ENCODE peak calls at places on chromosomes 11 and 22, in four cellular contexts. S is NB4, K is psoas muscle, A is IMR-90. P is an unnamed sample.

GRCh38 chr11:44684886-44685285 is 41.9 kb upstream of the TSPAN18 start:
- DNase-seq in S (no peak), K (no peak), A (no peak), P (no peak)

GRCh38 chr22:36385491-36386350 is 2.0 kb downstream of the MYH9 start:
- DNase-seq in S (peak), K (peak), A (no peak), P (peak)

GRCh38 chr22:28885939-28886338 is 2.6 kb downstream of the ZNRF3 start:
- DNase-seq in S (peak), K (no peak), A (no peak), P (peak)

GRCh38 chr22:37472418-37473006 is 13.7 kb downstream of the MFNG start:
- DNase-seq in S (peak), K (no peak), A (peak), P (no peak)

GRCh38 chr11:8863838-8864237 is 47.2 kb upstream of the AKIP1 start:
- DNase-seq in S (no peak), K (no peak), A (peak), P (peak)

GRCh38 chr11:112163875-112164521 is at the start of gene IL18:
- DNase-seq in S (peak), K (peak), A (no peak), P (peak)

GRCh38 chr22:49006207-49007012 is 821.3 kb downstream of the BRD1 start:
- DNase-seq in S (no peak), K (no peak), A (no peak), P (no peak)

GRCh38 chr11:67632175-67632981 is 2.6 kb upstream of the NUDT8 start:
- DNase-seq in S (no peak), K (no peak), A (no peak), P (no peak)

GRCh38 chr22:29341849-29342127 is 26.3 kb upstream of the RASL10A start:
- DNase-seq in S (no peak), K (no peak), A (no peak), P (no peak)

GRCh38 chr22:28983788-28984441 is 77.7 kb downstream of the C22orf31 start:
- DNase-seq in S (peak), K (no peak), A (no peak), P (no peak)

GRCh38 chr11:1937616-1938342 is 9.4 kb upstream of the MRPL23 start:
- DNase-seq in S (no peak), K (peak), A (no peak), P (no peak)

GRCh38 chr22:43848366-43849171 is 13.7 kb downstream of the SULT4A1 start:
- DNase-seq in S (peak), K (no peak), A (peak), P (peak)

GRCh38 chr11:2578006-2578933 is 121.5 kb downstream of the KCNQ1OT1 start:
- DNase-seq in S (no peak), K (peak), A (no peak), P (no peak)

GRCh38 chr11:2201542-2201941 is 29.9 kb upstream of the TH start:
- DNase-seq in S (no peak), K (no peak), A (no peak), P (no peak)

GRCh38 chr11:125368757-125369156 is 127.3 kb downstream of the FEZ1 start:
- DNase-seq in S (no peak), K (no peak), A (no peak), P (no peak)

GRCh38 chr11:27139742-27140141 is 99.1 kb downstream of the BBOX1 start:
- DNase-seq in S (no peak), K (no peak), A (peak), P (no peak)

GRCh38 chr22:42347281-42347824 is 76.9 kb upstream of the TCF20 start:
- DNase-seq in S (no peak), K (no peak), A (no peak), P (no peak)

GRCh38 chr22:35930933-35931332 is 97.7 kb downstream of the RBFOX2 start:
- DNase-seq in S (peak), K (no peak), A (peak), P (peak)

GRCh38 chr11:28833670-28834069 is 725.5 kb downstream of the METTL15 start:
- DNase-seq in S (no peak), K (no peak), A (peak), P (peak)

GRCh38 chr11:34358258-34358665 is 452 bp upstream of the ABTB2 start:
- DNase-seq in S (peak), K (peak), A (peak), P (peak)

GRCh38 chr11:115126092-115126491 is 378.1 kb downstream of the CADM1 start:
- DNase-seq in S (no peak), K (no peak), A (no peak), P (no peak)
- H3K4me3 ChIP-seq in S (no peak), K (no peak), A (no peak), P (no peak)

DNA sequence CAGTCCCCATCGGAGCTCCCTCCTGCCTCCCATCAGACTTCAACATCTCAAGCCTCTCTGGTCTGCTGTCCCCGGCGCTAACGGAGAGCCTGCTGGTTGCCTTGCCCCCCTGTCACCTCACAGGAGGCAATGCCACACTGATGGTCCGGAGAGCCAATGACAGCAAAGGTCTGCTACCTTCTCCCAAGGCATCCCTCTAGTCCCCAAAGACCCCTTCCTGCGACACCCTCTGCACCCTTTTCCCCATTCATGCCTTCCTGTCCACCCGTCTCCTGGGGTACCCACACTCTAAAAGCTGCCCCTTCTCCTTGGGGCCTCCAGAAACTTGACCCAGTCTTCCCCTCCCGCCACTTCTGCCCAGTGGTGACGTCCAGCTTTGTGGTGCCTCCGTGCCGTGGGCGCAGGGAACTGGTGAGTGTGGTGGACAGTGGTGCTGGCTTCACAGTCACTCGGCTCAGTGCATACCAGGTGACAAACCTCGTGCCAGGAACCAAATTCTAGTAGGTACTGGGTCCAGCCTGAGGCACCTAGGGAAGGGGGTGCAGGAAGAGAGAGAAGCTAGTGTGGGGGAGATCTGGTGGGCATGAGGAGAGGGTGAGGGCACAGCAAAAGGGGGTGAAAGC is 860 bp downstream of the UPK2 start:
- DNase-seq in S (no peak), K (no peak), A (no peak), P (no peak)
- TF ChIP-seq CTCF in S (no peak), K (no peak), A (no peak), P (no peak)

DNA sequence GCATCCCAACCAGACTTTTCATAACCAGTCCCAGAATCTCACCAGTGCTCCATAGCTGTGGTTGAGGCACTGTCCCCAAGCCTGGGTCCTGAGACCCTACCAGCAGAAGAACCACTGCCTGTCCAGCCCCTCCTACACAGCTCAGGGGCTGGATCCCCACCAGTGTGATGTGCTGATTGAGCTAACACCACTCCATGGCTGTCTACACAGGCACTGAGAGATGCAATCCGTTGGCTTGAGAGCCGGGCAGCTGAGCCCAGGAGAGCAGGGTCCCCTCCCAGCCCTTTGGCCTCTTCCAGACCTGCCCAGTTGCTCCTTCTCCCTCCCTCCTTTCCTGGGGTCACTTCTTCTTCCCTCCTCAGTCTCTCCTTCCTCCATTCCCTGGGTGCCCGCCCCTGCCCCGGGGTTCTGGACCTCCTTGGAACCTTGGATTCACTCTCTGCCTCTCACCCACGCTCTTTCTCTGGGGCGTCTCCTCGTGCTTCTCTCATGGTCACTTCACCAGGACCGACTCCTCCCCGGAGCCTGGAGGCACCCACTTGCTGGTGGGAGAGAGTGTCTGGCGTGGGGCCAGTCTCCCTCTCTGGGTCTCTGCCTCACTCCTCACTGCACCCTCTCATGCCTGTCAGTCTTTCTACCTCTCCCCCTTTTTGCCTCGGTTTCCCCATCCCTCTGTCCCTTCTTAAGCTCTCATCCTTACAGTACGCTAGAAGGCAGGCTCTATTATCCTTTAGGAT is 705 bp upstream of the SCYL1 start:
- DNase-seq in S (no peak), K (no peak), A (no peak), P (peak)
- H3K4me3 ChIP-seq in S (peak), K (peak), A (peak), P (peak)

GRCh38 chr11:91749231-91749630 is 475.4 kb upstream of the FAT3 start:
- DNase-seq in S (no peak), K (no peak), A (no peak), P (no peak)
- TF ChIP-seq CTCF in S (no peak), K (no peak), A (no peak), P (no peak)

GRCh38 chr11:75422248-75423231 is 10.5 kb downstream of the KLHL35 start:
- DNase-seq in S (no peak), K (no peak), A (peak), P (no peak)

GRCh38 chr11:75420224-75421034 is 12.6 kb downstream of the KLHL35 start:
- DNase-seq in S (no peak), K (no peak), A (no peak), P (no peak)

GRCh38 chr11:75423721-75424120 is 9.3 kb downstream of the KLHL35 start:
- DNase-seq in S (no peak), K (no peak), A (no peak), P (no peak)

GRCh38 chr11:75421035-75421602 is 11.9 kb downstream of the KLHL35 start:
- DNase-seq in S (no peak), K (no peak), A (no peak), P (no peak)

GRCh38 chr11:75421902-75422247 is 11.1 kb downstream of the KLHL35 start:
- DNase-seq in S (no peak), K (no peak), A (no peak), P (no peak)
- H3K4me3 ChIP-seq in S (no peak), K (no peak), A (no peak), P (no peak)

DNA sequence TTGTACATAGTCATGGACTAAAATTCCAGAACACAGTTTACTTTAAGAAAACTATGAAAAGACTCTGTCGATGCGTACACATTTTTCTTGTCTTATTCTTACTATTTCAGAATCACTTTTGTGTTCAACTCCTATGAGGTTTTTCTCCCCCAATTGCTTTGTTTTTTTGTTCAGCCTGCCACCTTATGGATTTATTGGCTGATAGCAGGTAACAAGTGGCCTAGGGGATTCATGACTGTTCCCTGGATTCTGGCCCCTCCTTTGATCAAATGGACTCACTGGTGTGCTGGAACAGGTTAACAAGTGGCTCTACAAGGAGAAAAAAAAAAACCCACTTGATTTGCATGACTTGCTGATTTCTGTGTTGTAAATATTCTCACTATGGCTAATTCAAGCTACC is 10.6 kb downstream of the MMP20 start:
- DNase-seq in S (peak), K (no peak), A (no peak), P (no peak)
- TF ChIP-seq CTCF in S (no peak), K (no peak), A (peak), P (no peak)

DNA sequence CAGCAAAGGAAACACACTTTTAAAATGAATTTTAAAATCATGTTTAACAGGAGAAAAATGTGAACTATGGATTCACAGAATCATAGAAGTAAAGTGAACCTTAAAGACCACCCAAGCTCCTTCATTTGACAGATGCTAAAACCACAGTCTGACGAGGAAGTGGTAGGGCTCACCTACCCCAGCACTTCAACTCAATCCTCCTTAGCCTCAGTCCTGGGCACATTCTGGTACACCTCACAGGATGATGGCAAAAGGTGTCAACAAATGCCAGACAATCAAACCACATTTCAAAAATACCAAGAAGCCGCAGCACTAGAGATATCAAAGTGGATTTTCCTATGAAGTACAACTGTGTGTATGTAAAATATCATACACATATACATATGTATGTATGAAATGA is 43.1 kb downstream of the PITPNB start:
- DNase-seq in S (no peak), K (no peak), A (no peak), P (no peak)
- H3K4me3 ChIP-seq in S (no peak), K (no peak), A (no peak), P (no peak)